ENCODE peak calls at places on chromosomes 6 and 20, in five cellular contexts. I is cardiac muscle cell; C is CD8-positive, alpha-beta T cell; E is pancreas; N is prostate gland. P is an unnamed sample.

GRCh38 chr6:17101422-17102257 is at the start of gene STMND1:
- DNase-seq in E (peak; percentile 81), C (no peak), I (peak; percentile 45), N (peak; percentile 40), P (no peak)

GRCh38 chr6:132790450-132790849 is 8.0 kb downstream of the SLC18B1 start:
- DNase-seq in C (no peak), E (no peak), N (no peak), I (no peak), P (no peak)

GRCh38 chr6:31168606-31169005 is 1.9 kb downstream of the POU5F1 start:
- DNase-seq in C (no peak), N (no peak), I (no peak), E (no peak), P (no peak)

GRCh38 chr6:143784316-143784715 is 58.8 kb upstream of the LTV1 start:
- DNase-seq in E (no peak), C (no peak), I (no peak), N (no peak), P (no peak)

GRCh38 chr6:159978291-159979135 is 9.6 kb downstream of the IGF2R start:
- DNase-seq in N (no peak), E (no peak), I (no peak), C (peak; percentile 33), P (no peak)

GRCh38 chr6:1667012-1667804 is 57.5 kb downstream of the FOXC1 start:
- DNase-seq in N (no peak), I (no peak), E (no peak), C (no peak), P (no peak)

GRCh38 chr20:37992802-37993538 is 40.3 kb downstream of the TTI1 start:
- DNase-seq in E (no peak), N (peak; percentile 67), C (peak; percentile 21), I (peak; percentile 92), P (no peak)

GRCh38 chr20:6169251-6169650 is 46.4 kb upstream of the FERMT1 start:
- DNase-seq in I (no peak), C (no peak), N (no peak), E (no peak), P (no peak)

GRCh38 chr6:30600576-30600975 is 16.5 kb downstream of the PPP1R10 start:
- DNase-seq in N (no peak), E (peak; percentile 69), I (peak; percentile 68), C (no peak), P (no peak)

GRCh38 chr20:5463007-5463686 is 146.4 kb upstream of the PROKR2 start:
- DNase-seq in E (peak; percentile 78), C (no peak), I (no peak), N (no peak), P (no peak)

GRCh38 chr6:72857791-72858190 is 235.9 kb downstream of the KCNQ5 start:
- DNase-seq in C (no peak), I (no peak), E (no peak), N (no peak), P (no peak)

GRCh38 chr20:17971571-17972013 is 2.8 kb downstream of the MGME1 start:
- DNase-seq in C (no peak), E (no peak), N (no peak), I (peak; percentile 48), P (no peak)

GRCh38 chr20:2451939-2452732 is 18.5 kb downstream of the SNRPB start:
- DNase-seq in C (peak; percentile 68), E (peak; percentile 83), N (peak; percentile 71), I (peak; percentile 83), P (peak; percentile 29)

GRCh38 chr20:63099426-63100267 is 92.9 kb upstream of the BHLHE23 start:
- DNase-seq in I (no peak), N (no peak), E (peak; percentile 39), C (no peak), P (no peak)

GRCh38 chr6:33347816-33348215 is 30.3 kb upstream of the ZBTB22 start:
- DNase-seq in C (no peak), N (no peak), I (no peak), E (no peak), P (no peak)

GRCh38 chr6:9593566-9593965 is 821.3 kb downstream of the TFAP2A start:
- DNase-seq in C (no peak), N (no peak), I (no peak), E (no peak), P (no peak)

GRCh38 chr6:134626131-134626530 is 308.2 kb upstream of the SGK1 start:
- DNase-seq in C (no peak), I (no peak), N (no peak), E (no peak), P (no peak)

GRCh38 chr6:167214216-167214615 is 56.4 kb upstream of the GPR31 start:
- DNase-seq in N (no peak), I (no peak), C (no peak), E (no peak), P (no peak)

GRCh38 chr20:63125581-63125892 is 90.4 kb downstream of the YTHDF1 start:
- DNase-seq in C (no peak), E (no peak), I (no peak), N (no peak), P (no peak)

GRCh38 chr20:5864873-5865582 is 85.3 kb downstream of the TRMT6 start:
- DNase-seq in I (no peak), N (no peak), C (no peak), E (no peak), P (no peak)

GRCh38 chr6:3194535-3195376 is 32.7 kb downstream of the TUBB2B start:
- DNase-seq in N (no peak), E (no peak), I (peak; percentile 5), C (no peak), P (no peak)

GRCh38 chr6:156791261-156791850 is 14.2 kb downstream of the ARID1B start:
- DNase-seq in E (no peak), I (peak; percentile 95), C (peak; percentile 29), N (no peak), P (no peak)

GRCh38 chr6:11705069-11705468 is 73.5 kb downstream of the ADTRP start:
- DNase-seq in I (no peak), E (no peak), C (no peak), N (no peak), P (no peak)

GRCh38 chr6:150891886-150892485 is 26.5 kb downstream of the MTHFD1L start:
- DNase-seq in N (peak; percentile 62), C (peak; percentile 58), I (peak; percentile 77), E (peak; percentile 73), P (peak; percentile 53)

GRCh38 chr6:27303613-27304272 is 8.3 kb downstream of the POM121L2 start:
- DNase-seq in N (no peak), E (no peak), C (no peak), I (no peak), P (no peak)

GRCh38 chr6:32086661-32087573 is 22.2 kb downstream of the TNXB start:
- DNase-seq in E (no peak), N (no peak), I (peak; percentile 10), C (no peak), P (no peak)

GRCh38 chr20:5893052-5893451 is 57.3 kb downstream of the TRMT6 start:
- DNase-seq in C (no peak), E (no peak), I (no peak), N (no peak), P (no peak)

GRCh38 chr20:12053348-12053747 is 135.7 kb downstream of the BTBD3 start:
- DNase-seq in E (no peak), I (peak; percentile 30), N (no peak), C (no peak), P (no peak)

GRCh38 chr6:136607204-136607931 is 57.1 kb upstream of the MAP7 start:
- DNase-seq in N (peak; percentile 31), C (no peak), I (no peak), E (no peak), P (no peak)

GRCh38 chr6:35024601-35025054 is 116.5 kb downstream of the TCP11 start:
- DNase-seq in I (peak; percentile 81), E (no peak), C (no peak), N (no peak), P (no peak)

GRCh38 chr20:36988494-36988966 is 37.0 kb upstream of the SAMHD1 start:
- DNase-seq in I (no peak), E (no peak), N (no peak), C (no peak), P (no peak)
- H3K9me3 ChIP-seq in I (no peaks in the 10 kb centered on the region), E (no peaks in the 10 kb centered on the region), N (no peaks in the 10 kb centered on the region), C (peaks cover 7% of the 10 kb centered on the region), P (no peaks in the 10 kb centered on the region)

DNA sequence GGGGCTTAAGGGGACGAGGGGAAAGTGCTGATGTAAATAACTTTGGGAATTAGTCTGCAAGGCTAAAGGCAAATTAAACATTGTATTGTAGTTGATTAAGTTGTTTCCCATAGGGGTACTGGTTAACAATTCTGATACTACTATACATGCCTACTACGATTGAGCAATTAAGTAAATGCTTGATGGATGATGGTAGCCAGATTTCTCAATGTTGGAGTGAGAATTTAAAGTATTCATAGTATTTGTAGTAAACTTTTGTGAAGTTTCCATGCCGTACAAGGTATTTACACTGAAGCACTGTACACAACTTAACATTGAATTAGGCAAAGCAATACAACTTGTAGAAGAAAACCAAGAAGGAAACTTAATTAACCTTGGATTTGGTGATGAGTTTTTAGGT is 852.3 kb downstream of the QKI start:
- DNase-seq in E (no peak), C (no peak), I (no peak), N (no peak), P (no peak)
- H3K9me3 ChIP-seq in E (no peaks in the 10 kb centered on the region), C (no peaks in the 10 kb centered on the region), I (no peaks in the 10 kb centered on the region), N (no peaks in the 10 kb centered on the region), P (no peaks in the 10 kb centered on the region)

GRCh38 chr20:47524385-47524784 is 22.7 kb downstream of the NCOA3 start:
- DNase-seq in I (no peak), C (no peak), E (no peak), N (no peak), P (no peak)
- H3K9me3 ChIP-seq in I (no peaks in the 10 kb centered on the region), C (peaks cover 12% of the 10 kb centered on the region), E (no peaks in the 10 kb centered on the region), N (no peaks in the 10 kb centered on the region), P (peaks cover 6% of the 10 kb centered on the region)

GRCh38 chr6:36803908-36804307 is 35.3 kb downstream of the CPNE5 start:
- DNase-seq in N (no peak), C (no peak), I (no peak), E (no peak), P (no peak)

GRCh38 chr6:36804549-36804948 is 34.7 kb downstream of the CPNE5 start:
- DNase-seq in N (no peak), I (no peak), C (no peak), E (no peak), P (no peak)

GRCh38 chr6:36803482-36803881 is 35.8 kb downstream of the CPNE5 start:
- DNase-seq in C (no peak), E (no peak), N (no peak), I (no peak), P (no peak)

GRCh38 chr6:36805917-36806316 is 33.3 kb downstream of the CPNE5 start:
- DNase-seq in E (no peak), I (no peak), C (no peak), N (no peak), P (no peak)

GRCh38 chr6:36805107-36805797 is 34.0 kb downstream of the CPNE5 start:
- DNase-seq in C (no peak), E (no peak), N (no peak), I (no peak), P (no peak)
- H3K9me3 ChIP-seq in C (no peaks in the 10 kb centered on the region), E (no peaks in the 10 kb centered on the region), N (no peaks in the 10 kb centered on the region), I (no peaks in the 10 kb centered on the region), P (no peaks in the 10 kb centered on the region)

GRCh38 chr6:19309661-19310060 is 527.5 kb upstream of the ID4 start:
- DNase-seq in E (no peak), C (no peak), N (no peak), I (no peak), P (no peak)
- H3K9me3 ChIP-seq in E (no peaks in the 10 kb centered on the region), C (no peaks in the 10 kb centered on the region), N (no peaks in the 10 kb centered on the region), I (no peaks in the 10 kb centered on the region), P (no peaks in the 10 kb centered on the region)